ENCODE peak calls at places on chromosome 10, in six cellular contexts. One of them, this sample, is unnamed.

GRCh38 chr10:5563991-5564536 is 39.3 kb downstream of the CALML3 start:
- DNase-seq in psoas muscle: peak; percentile 46
- DNase-seq in BJ: no peak
- DNase-seq in fibroblast of lung: peak; percentile 69
- DNase-seq in SK-N-SH: no peak
- DNase-seq in iris pigment epithelial cell: peak; percentile 45
- DNase-seq in this sample: peak; percentile 81

GRCh38 chr10:29481906-29482440 is 152.8 kb downstream of the SVIL start:
- DNase-seq in psoas muscle: peak; percentile 4
- DNase-seq in BJ: no peak
- DNase-seq in fibroblast of lung: no peak
- DNase-seq in SK-N-SH: no peak
- DNase-seq in iris pigment epithelial cell: no peak
- DNase-seq in this sample: no peak

GRCh38 chr10:28139138-28139537 is 140.3 kb upstream of the ODAD2 start:
- DNase-seq in psoas muscle: no peak
- DNase-seq in BJ: no peak
- DNase-seq in fibroblast of lung: peak; percentile 73
- DNase-seq in SK-N-SH: no peak
- DNase-seq in iris pigment epithelial cell: peak; percentile 29
- DNase-seq in this sample: no peak

GRCh38 chr10:129893690-129894089 is 70.4 kb downstream of the EBF3 start:
- DNase-seq in psoas muscle: peak; percentile 26
- DNase-seq in BJ: no peak
- DNase-seq in fibroblast of lung: no peak
- DNase-seq in SK-N-SH: no peak
- DNase-seq in iris pigment epithelial cell: no peak
- DNase-seq in this sample: no peak

GRCh38 chr10:84008878-84009277 is 130.4 kb upstream of the GHITM start:
- DNase-seq in psoas muscle: no peak
- DNase-seq in BJ: no peak
- DNase-seq in fibroblast of lung: no peak
- DNase-seq in SK-N-SH: peak; percentile 42
- DNase-seq in iris pigment epithelial cell: no peak
- DNase-seq in this sample: peak; percentile 10

GRCh38 chr10:114021135-114021534 is 22.5 kb upstream of the ADRB1 start:
- DNase-seq in psoas muscle: no peak
- DNase-seq in BJ: no peak
- DNase-seq in fibroblast of lung: no peak
- DNase-seq in SK-N-SH: no peak
- DNase-seq in iris pigment epithelial cell: no peak
- DNase-seq in this sample: no peak

GRCh38 chr10:59025981-59026730 is 150.3 kb upstream of the PHYHIPL start:
- DNase-seq in psoas muscle: no peak
- DNase-seq in BJ: no peak
- DNase-seq in fibroblast of lung: no peak
- DNase-seq in SK-N-SH: no peak
- DNase-seq in iris pigment epithelial cell: no peak
- DNase-seq in this sample: no peak

GRCh38 chr10:48485711-48486110 is 119.2 kb downstream of the ARHGAP22 start:
- DNase-seq in psoas muscle: no peak
- DNase-seq in BJ: no peak
- DNase-seq in fibroblast of lung: no peak
- DNase-seq in SK-N-SH: no peak
- DNase-seq in iris pigment epithelial cell: no peak
- DNase-seq in this sample: no peak

GRCh38 chr10:20596065-20596760 is 300.9 kb downstream of the NEBL start:
- DNase-seq in psoas muscle: no peak
- DNase-seq in BJ: no peak
- DNase-seq in fibroblast of lung: peak; percentile 83
- DNase-seq in SK-N-SH: no peak
- DNase-seq in iris pigment epithelial cell: peak; percentile 58
- DNase-seq in this sample: no peak

GRCh38 chr10:131726460-131726861 is 174.3 kb upstream of the PPP2R2D start:
- DNase-seq in psoas muscle: peak; percentile 68
- DNase-seq in BJ: no peak
- DNase-seq in fibroblast of lung: no peak
- DNase-seq in SK-N-SH: peak; percentile 87
- DNase-seq in iris pigment epithelial cell: no peak
- DNase-seq in this sample: no peak

GRCh38 chr10:79285315-79286185 is 61.7 kb upstream of the PPIF start:
- DNase-seq in psoas muscle: no peak
- DNase-seq in BJ: no peak
- DNase-seq in fibroblast of lung: no peak
- DNase-seq in SK-N-SH: no peak
- DNase-seq in iris pigment epithelial cell: no peak
- DNase-seq in this sample: no peak

GRCh38 chr10:48478980-48479811 is 125.7 kb downstream of the ARHGAP22 start:
- DNase-seq in psoas muscle: no peak
- DNase-seq in BJ: no peak
- DNase-seq in fibroblast of lung: no peak
- DNase-seq in SK-N-SH: no peak
- DNase-seq in iris pigment epithelial cell: no peak
- DNase-seq in this sample: no peak

GRCh38 chr10:24622781-24623301 is 100.8 kb downstream of the ARHGAP21 start:
- DNase-seq in psoas muscle: no peak
- DNase-seq in BJ: no peak
- DNase-seq in fibroblast of lung: peak; percentile 50
- DNase-seq in SK-N-SH: no peak
- DNase-seq in iris pigment epithelial cell: no peak
- DNase-seq in this sample: no peak

GRCh38 chr10:126207313-126207771 is 180.9 kb downstream of the ADAM12 start:
- DNase-seq in psoas muscle: no peak
- DNase-seq in BJ: peak; percentile 64
- DNase-seq in fibroblast of lung: peak; percentile 61
- DNase-seq in SK-N-SH: no peak
- DNase-seq in iris pigment epithelial cell: no peak
- DNase-seq in this sample: no peak

GRCh38 chr10:31836569-31837406 is 91.8 kb downstream of the ARHGAP12 start:
- DNase-seq in psoas muscle: no peak
- DNase-seq in BJ: no peak
- DNase-seq in fibroblast of lung: peak; percentile 34
- DNase-seq in SK-N-SH: peak; percentile 26
- DNase-seq in iris pigment epithelial cell: peak; percentile 62
- DNase-seq in this sample: peak; percentile 28

GRCh38 chr10:92753865-92754264 is 64.1 kb downstream of the HHEX start:
- DNase-seq in psoas muscle: no peak
- DNase-seq in BJ: no peak
- DNase-seq in fibroblast of lung: no peak
- DNase-seq in SK-N-SH: no peak
- DNase-seq in iris pigment epithelial cell: no peak
- DNase-seq in this sample: no peak

GRCh38 chr10:53123311-53123710 is 350.7 kb upstream of the MBL2 start:
- DNase-seq in psoas muscle: no peak
- DNase-seq in BJ: no peak
- DNase-seq in fibroblast of lung: no peak
- DNase-seq in SK-N-SH: no peak
- DNase-seq in iris pigment epithelial cell: no peak
- DNase-seq in this sample: no peak

GRCh38 chr10:31698169-31698890 is 230.3 kb downstream of the ARHGAP12 start:
- DNase-seq in psoas muscle: peak; percentile 83
- DNase-seq in BJ: peak; percentile 77
- DNase-seq in fibroblast of lung: peak; percentile 80
- DNase-seq in SK-N-SH: no peak
- DNase-seq in iris pigment epithelial cell: peak; percentile 93
- DNase-seq in this sample: peak; percentile 42

GRCh38 chr10:20536381-20536780 is 360.7 kb downstream of the NEBL start:
- DNase-seq in psoas muscle: no peak
- DNase-seq in BJ: no peak
- DNase-seq in fibroblast of lung: no peak
- DNase-seq in SK-N-SH: no peak
- DNase-seq in iris pigment epithelial cell: no peak
- DNase-seq in this sample: no peak

GRCh38 chr10:110571093-110571743 is 3.7 kb downstream of the SMC3 start:
- DNase-seq in psoas muscle: no peak
- DNase-seq in BJ: no peak
- DNase-seq in fibroblast of lung: no peak
- DNase-seq in SK-N-SH: no peak
- DNase-seq in iris pigment epithelial cell: no peak
- DNase-seq in this sample: no peak

GRCh38 chr10:64507869-64508609 is 986.8 kb downstream of the REEP3 start:
- DNase-seq in psoas muscle: no peak
- DNase-seq in BJ: no peak
- DNase-seq in fibroblast of lung: peak; percentile 69
- DNase-seq in SK-N-SH: no peak
- DNase-seq in iris pigment epithelial cell: peak; percentile 1
- DNase-seq in this sample: no peak

GRCh38 chr10:50381637-50382036 is 130.3 kb upstream of the ASAH2 start:
- DNase-seq in psoas muscle: no peak
- DNase-seq in BJ: no peak
- DNase-seq in fibroblast of lung: no peak
- DNase-seq in SK-N-SH: no peak
- DNase-seq in iris pigment epithelial cell: no peak
- DNase-seq in this sample: no peak

GRCh38 chr10:110746254-110746826 is 102.2 kb downstream of the RBM20 start:
- DNase-seq in psoas muscle: peak; percentile 57
- DNase-seq in BJ: peak; percentile 17
- DNase-seq in fibroblast of lung: peak; percentile 56
- DNase-seq in SK-N-SH: peak; percentile 71
- DNase-seq in iris pigment epithelial cell: peak; percentile 81
- DNase-seq in this sample: peak; percentile 58

GRCh38 chr10:61781969-61782403 is 119.3 kb downstream of the CABCOCO1 start:
- DNase-seq in psoas muscle: no peak
- DNase-seq in BJ: no peak
- DNase-seq in fibroblast of lung: peak; percentile 55
- DNase-seq in SK-N-SH: no peak
- DNase-seq in iris pigment epithelial cell: no peak
- DNase-seq in this sample: no peak

GRCh38 chr10:72746606-72747357 is 54.8 kb downstream of the MCU start:
- DNase-seq in psoas muscle: no peak
- DNase-seq in BJ: no peak
- DNase-seq in fibroblast of lung: no peak
- DNase-seq in SK-N-SH: no peak
- DNase-seq in iris pigment epithelial cell: no peak
- DNase-seq in this sample: peak; percentile 27

GRCh38 chr10:122882798-122883197 is 3.4 kb upstream of the FAM24B start:
- DNase-seq in psoas muscle: no peak
- DNase-seq in BJ: no peak
- DNase-seq in fibroblast of lung: no peak
- DNase-seq in SK-N-SH: peak; percentile 31
- DNase-seq in iris pigment epithelial cell: no peak
- DNase-seq in this sample: no peak

This sample was measured in hepatic stellate cell.